ENCODE peak calls at places on chromosomes 5 and 9, in six cellular contexts. A is HepG2, J is HL-60, P is GM12878, K is K562, Q is SK-N-SH. D is an unnamed sample.

GRCh38 chr5:176738851-176739250 is 71.5 kb upstream of the UNC5A start:
- DNase-seq in A (no peak), J (no peak), P (no peak), K (no peak), Q (peak), D (peak)

GRCh38 chr9:87382902-87383301 is 114.8 kb upstream of the DAPK1 start:
- DNase-seq in A (no peak), J (peak), P (no peak), K (no peak), Q (no peak), D (no peak)

GRCh38 chr5:176541338-176542134 is 4.3 kb upstream of the RNF44 start:
- DNase-seq in A (peak), J (no peak), P (no peak), K (no peak), Q (no peak), D (peak)

GRCh38 chr5:136246122-136246521 is 53.2 kb upstream of the SMIM32 start:
- DNase-seq in A (no peak), J (no peak), P (no peak), K (no peak), Q (no peak), D (no peak)

GRCh38 chr5:3127423-3127911 is 376.0 kb upstream of the IRX2 start:
- DNase-seq in A (no peak), J (no peak), P (no peak), K (no peak), Q (no peak), D (no peak)

GRCh38 chr5:17343675-17344074 is 126.2 kb downstream of the BASP1 start:
- DNase-seq in A (no peak), J (no peak), P (peak), K (no peak), Q (no peak), D (no peak)

GRCh38 chr5:14900661-14901461 is 29.3 kb upstream of the ANKH start:
- DNase-seq in A (peak), J (no peak), P (no peak), K (no peak), Q (peak), D (no peak)

GRCh38 chr9:5500441-5501235 is 9.7 kb upstream of the PDCD1LG2 start:
- DNase-seq in A (no peak), J (no peak), P (no peak), K (no peak), Q (peak), D (no peak)

GRCh38 chr5:63958654-63959053 is 3.6 kb downstream of the HTR1A start:
- DNase-seq in A (no peak), J (no peak), P (no peak), K (no peak), Q (no peak), D (no peak)

GRCh38 chr9:17403539-17403938 is 175.3 kb upstream of the SH3GL2 start:
- DNase-seq in A (no peak), J (no peak), P (no peak), K (no peak), Q (no peak), D (no peak)

GRCh38 chr5:151496041-151496484 is 48.7 kb downstream of the SLC36A1 start:
- DNase-seq in A (no peak), J (no peak), P (no peak), K (no peak), Q (no peak), D (peak)

GRCh38 chr5:134581241-134581981 is 51.2 kb downstream of the SAR1B start:
- DNase-seq in A (no peak), J (no peak), P (no peak), K (no peak), Q (peak), D (no peak)

GRCh38 chr5:140298183-140298601 is 4.7 kb downstream of the PFDN1 start:
- DNase-seq in A (peak), J (no peak), P (no peak), K (no peak), Q (no peak), D (no peak)

GRCh38 chr5:91170266-91170665 is 212.9 kb downstream of the ARRDC3 start:
- DNase-seq in A (no peak), J (peak), P (no peak), K (no peak), Q (no peak), D (no peak)

GRCh38 chr5:68187268-68188055 is 28.1 kb upstream of the PIK3R1 start:
- DNase-seq in A (no peak), J (no peak), P (no peak), K (no peak), Q (peak), D (peak)

GRCh38 chr5:146223179-146223578 is 19.8 kb downstream of the RBM27 start:
- DNase-seq in A (no peak), J (no peak), P (no peak), K (no peak), Q (no peak), D (no peak)

GRCh38 chr5:59583810-59584562 is 309.5 kb downstream of the PDE4D start:
- DNase-seq in A (no peak), J (no peak), P (no peak), K (no peak), Q (no peak), D (no peak)

GRCh38 chr5:56871755-56872154 is 37.6 kb upstream of the SETD9 start:
- DNase-seq in A (no peak), J (no peak), P (no peak), K (no peak), Q (no peak), D (no peak)

GRCh38 chr9:124267271-124267807 is 9.6 kb downstream of the NEK6 start:
- DNase-seq in A (no peak), J (no peak), P (no peak), K (no peak), Q (no peak), D (no peak)

GRCh38 chr5:27900761-27901160 is 862.4 kb upstream of the CDH9 start:
- DNase-seq in A (no peak), J (no peak), P (no peak), K (no peak), Q (no peak), D (no peak)

GRCh38 chr5:151470440-151470839 is 23.0 kb downstream of the SLC36A1 start:
- DNase-seq in A (no peak), J (no peak), P (no peak), K (no peak), Q (no peak), D (no peak)

GRCh38 chr9:109440797-109441287 is 57.3 kb downstream of the PTPN3 start:
- DNase-seq in A (peak), J (peak), P (no peak), K (peak), Q (peak), D (no peak)

GRCh38 chr5:16585028-16585667 is 31.6 kb downstream of the RETREG1 start:
- DNase-seq in A (no peak), J (no peak), P (no peak), K (peak), Q (no peak), D (no peak)

GRCh38 chr9:136385015-136385414 is 11.5 kb upstream of the CARD9 start:
- DNase-seq in A (no peak), J (no peak), P (no peak), K (no peak), Q (no peak), D (no peak)

GRCh38 chr5:109281136-109281690 is 128.6 kb downstream of the PJA2 start:
- DNase-seq in A (no peak), J (no peak), P (no peak), K (no peak), Q (no peak), D (no peak)

GRCh38 chr9:133247632-133248031 is 27.4 kb downstream of the ABO start:
- DNase-seq in A (no peak), J (no peak), P (no peak), K (no peak), Q (peak), D (no peak)

GRCh38 chr5:80698369-80698768 is 43.6 kb upstream of the DHFR start:
- DNase-seq in A (no peak), J (no peak), P (no peak), K (no peak), Q (no peak), D (no peak)

GRCh38 chr5:166772770-166773169 is 1518.7 kb upstream of the WWC1 start:
- DNase-seq in A (no peak), J (no peak), P (no peak), K (no peak), Q (no peak), D (no peak)

GRCh38 chr5:22835630-22836029 is 17.5 kb downstream of the CDH12 start:
- DNase-seq in A (no peak), J (no peak), P (no peak), K (no peak), Q (no peak), D (no peak)

GRCh38 chr5:180161420-180162303 is 47.3 kb downstream of the RASGEF1C start:
- DNase-seq in A (peak), J (no peak), P (no peak), K (no peak), Q (peak), D (no peak)

GRCh38 chr9:132631685-132632084 is 38.1 kb downstream of the DDX31 start:
- DNase-seq in A (no peak), J (no peak), P (no peak), K (no peak), Q (no peak), D (no peak)

GRCh38 chr5:137431051-137431450 is 68.1 kb downstream of the SPOCK1 start:
- DNase-seq in A (no peak), J (no peak), P (no peak), K (no peak), Q (no peak), D (no peak)

GRCh38 chr9:72424131-72424530 is 59.1 kb upstream of the ZFAND5 start:
- DNase-seq in A (no peak), J (no peak), P (no peak), K (no peak), Q (no peak), D (no peak)

GRCh38 chr9:131276107-131276888 is at the start of gene FAM78A:
- DNase-seq in A (no peak), J (peak), P (no peak), K (no peak), Q (peak), D (no peak)

GRCh38 chr9:36911601-36912412 is 122.3 kb downstream of the PAX5 start:
- DNase-seq in A (no peak), J (no peak), P (no peak), K (no peak), Q (no peak), D (no peak)

GRCh38 chr5:119400248-119400647 is 44.4 kb downstream of the TNFAIP8 start:
- DNase-seq in A (no peak), J (no peak), P (no peak), K (no peak), Q (no peak), D (peak)

GRCh38 chr5:55502759-55503158 is 32.0 kb downstream of the PLPP1 start:
- DNase-seq in A (no peak), J (no peak), P (no peak), K (no peak), Q (no peak), D (no peak)

GRCh38 chr5:55495216-55495615 is 39.5 kb downstream of the PLPP1 start:
- DNase-seq in A (no peak), J (no peak), P (no peak), K (no peak), Q (no peak), D (no peak)

GRCh38 chr5:55497712-55498111 is 37.1 kb downstream of the PLPP1 start:
- DNase-seq in A (no peak), J (no peak), P (no peak), K (no peak), Q (no peak), D (no peak)

DNA sequence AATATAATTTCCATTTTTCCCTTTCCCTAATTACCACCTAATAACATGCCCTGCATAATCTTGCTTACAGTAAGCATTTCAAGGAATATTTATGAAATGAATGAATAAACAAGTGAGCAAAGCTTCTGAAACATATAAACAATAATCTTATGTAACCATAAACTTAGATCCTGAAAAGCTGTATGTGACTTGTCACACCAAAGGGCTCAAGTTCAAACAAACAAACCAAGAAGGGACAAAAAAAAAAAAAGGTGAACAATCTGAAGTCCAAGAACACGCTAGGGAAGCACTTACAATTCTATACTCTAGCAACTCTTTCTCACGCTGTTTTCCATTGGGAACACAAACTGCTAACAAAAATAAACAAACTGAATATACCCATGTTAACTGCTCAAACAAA is 36.3 kb downstream of the PLPP1 start:
- DNase-seq in A (no peak), J (no peak), P (no peak), K (no peak), Q (no peak), D (no peak)
- TF ChIP-seq GABPA in A (no peak), J (no peak), P (no peak), K (no peak), Q (no peak), D (no peak)

GRCh38 chr5:67050635-67051034 is 146.0 kb downstream of the CD180 start:
- DNase-seq in A (no peak), J (no peak), P (no peak), K (no peak), Q (no peak), D (no peak)

GRCh38 chr5:67052034-67052433 is 144.6 kb downstream of the CD180 start:
- DNase-seq in A (no peak), J (no peak), P (no peak), K (no peak), Q (no peak), D (no peak)

GRCh38 chr5:67047616-67048015 is 149.0 kb downstream of the CD180 start:
- DNase-seq in A (no peak), J (no peak), P (no peak), K (no peak), Q (no peak), D (no peak)

GRCh38 chr5:67051164-67051563 is 145.4 kb downstream of the CD180 start:
- DNase-seq in A (no peak), J (no peak), P (no peak), K (no peak), Q (no peak), D (no peak)

DNA sequence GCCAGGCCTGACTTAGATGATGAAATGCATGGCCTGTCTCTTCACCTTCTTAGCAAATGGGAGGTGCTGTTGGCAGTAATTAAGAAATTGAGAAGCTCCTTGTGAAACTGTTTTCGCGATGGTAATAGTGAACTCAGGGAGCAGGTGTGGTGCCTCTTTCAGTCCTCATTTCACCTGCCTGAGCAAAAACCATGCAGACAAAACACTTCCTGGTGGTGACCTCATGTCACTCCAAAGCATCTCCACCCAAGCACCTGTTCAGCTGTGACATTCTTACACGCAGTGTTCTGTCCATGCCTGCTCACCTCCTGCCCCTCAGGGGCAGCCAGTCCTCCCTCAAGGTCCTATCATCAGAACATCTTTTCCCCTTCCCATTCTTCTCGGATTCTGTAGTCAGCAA is 146.5 kb downstream of the CD180 start:
- DNase-seq in A (no peak), J (no peak), P (no peak), K (no peak), Q (no peak), D (no peak)
- TF ChIP-seq GABPA in A (no peak), J (no peak), P (no peak), K (no peak), Q (no peak), D (no peak)

DNA sequence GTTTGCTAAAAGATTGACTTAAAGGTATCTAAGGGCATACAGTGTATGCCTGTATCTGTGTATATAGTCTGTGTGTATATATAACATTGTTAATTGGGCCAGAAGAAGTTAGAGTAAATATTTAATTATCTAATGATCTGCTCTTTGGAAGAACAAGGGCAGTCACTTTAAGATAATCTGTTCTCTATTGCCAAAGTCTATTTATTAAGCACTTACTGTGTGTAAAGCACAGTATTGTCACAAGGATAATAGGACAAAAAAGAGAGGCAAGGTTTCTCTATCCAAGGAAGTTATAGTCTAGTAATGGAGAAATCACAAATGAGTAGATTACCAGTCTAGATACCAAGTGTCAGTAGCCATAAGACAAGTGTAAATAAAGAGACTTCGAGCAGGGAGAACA is 51.5 kb downstream of the SV2C start:
- DNase-seq in A (no peak), J (no peak), P (no peak), K (no peak), Q (no peak), D (no peak)
- TF ChIP-seq GABPA in A (no peak), J (no peak), P (no peak), K (no peak), Q (no peak), D (no peak)

GRCh38 chr5:1007221-1007680 is 1.4 kb upstream of the NKD2 start:
- DNase-seq in A (no peak), J (no peak), P (no peak), K (peak), Q (no peak), D (peak)

GRCh38 chr5:1006656-1007071 is 1.9 kb upstream of the NKD2 start:
- DNase-seq in A (no peak), J (no peak), P (no peak), K (no peak), Q (no peak), D (no peak)

GRCh38 chr5:1009359-1010180 is 968 bp downstream of the NKD2 start:
- DNase-seq in A (no peak), J (no peak), P (no peak), K (peak), Q (no peak), D (no peak)

GRCh38 chr5:1008451-1009358 is at the start of gene NKD2:
- DNase-seq in A (no peak), J (no peak), P (no peak), K (peak), Q (peak), D (no peak)

GRCh38 chr5:1007681-1008450 is 736 bp upstream of the NKD2 start:
- DNase-seq in A (no peak), J (no peak), P (no peak), K (no peak), Q (no peak), D (no peak)
- TF ChIP-seq GABPA in A (no peak), J (no peak), P (no peak), K (no peak), Q (no peak), D (no peak)

DNA sequence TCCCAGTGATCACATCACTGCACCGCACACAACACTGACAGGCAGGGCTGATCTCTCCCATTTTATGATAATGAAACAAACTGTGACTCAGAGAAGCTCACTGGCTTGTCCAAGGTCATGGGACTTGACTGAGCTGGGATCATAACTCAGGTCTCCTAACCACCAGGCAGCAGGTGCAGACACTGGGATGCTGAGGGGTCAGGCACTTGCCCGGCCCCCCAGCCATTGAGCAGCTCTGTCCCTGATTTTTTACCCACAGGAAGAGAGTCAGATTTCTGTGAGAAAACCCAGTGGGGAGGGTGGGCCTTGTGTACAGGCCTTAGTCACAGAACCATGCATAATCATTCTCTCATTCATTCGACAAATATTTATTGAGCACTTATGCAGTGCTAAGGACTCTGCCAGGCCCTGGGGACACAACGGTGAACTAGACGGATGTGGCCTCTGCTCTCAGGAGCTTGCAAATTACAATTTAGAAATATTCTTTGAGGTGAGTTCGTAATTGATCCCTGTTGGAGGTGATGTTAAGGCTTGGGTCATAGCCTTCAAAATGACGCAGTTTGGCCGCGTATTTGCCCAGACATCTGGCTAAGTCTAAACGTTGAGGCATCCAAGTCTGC is 54.5 kb upstream of the TGFBR1 start:
- DNase-seq in A (peak), J (no peak), P (no peak), K (no peak), Q (no peak), D (no peak)
- TF ChIP-seq GABPA in A (no peak), J (no peak), P (no peak), K (no peak), Q (no peak), D (no peak)

DNA sequence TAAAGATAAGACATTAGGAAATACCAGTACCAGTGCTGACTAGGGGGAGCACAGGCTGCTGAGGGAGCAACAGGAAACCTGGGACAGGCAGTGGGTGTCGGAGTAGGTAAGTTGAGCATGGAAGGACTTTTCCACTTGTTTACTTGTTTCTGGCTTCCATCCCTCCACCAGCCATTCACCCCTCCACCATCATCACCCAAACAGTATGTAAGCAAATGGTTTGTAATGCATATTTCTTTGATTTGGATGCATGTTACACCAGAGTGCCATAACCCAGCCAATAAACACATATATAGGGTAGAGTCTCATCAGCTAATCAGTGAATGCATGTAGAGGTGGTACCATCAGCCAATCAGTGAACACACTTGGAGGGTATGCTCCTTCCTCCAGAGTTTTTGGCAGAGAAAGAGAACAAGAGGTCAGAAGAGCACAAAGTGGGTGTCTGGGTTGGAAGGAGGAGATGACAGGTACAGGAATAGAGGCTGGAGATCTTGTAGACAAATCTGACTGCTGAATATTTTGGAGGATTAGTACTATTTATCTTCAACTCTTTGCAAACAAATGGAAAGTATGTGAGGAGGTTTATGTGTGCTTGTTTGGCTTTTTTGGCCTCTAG is 37.7 kb upstream of the PDE8B start:
- DNase-seq in A (no peak), J (no peak), P (no peak), K (no peak), Q (no peak), D (no peak)
- TF ChIP-seq GABPA in A (no peak), J (no peak), P (no peak), K (no peak), Q (no peak), D (no peak)

DNA sequence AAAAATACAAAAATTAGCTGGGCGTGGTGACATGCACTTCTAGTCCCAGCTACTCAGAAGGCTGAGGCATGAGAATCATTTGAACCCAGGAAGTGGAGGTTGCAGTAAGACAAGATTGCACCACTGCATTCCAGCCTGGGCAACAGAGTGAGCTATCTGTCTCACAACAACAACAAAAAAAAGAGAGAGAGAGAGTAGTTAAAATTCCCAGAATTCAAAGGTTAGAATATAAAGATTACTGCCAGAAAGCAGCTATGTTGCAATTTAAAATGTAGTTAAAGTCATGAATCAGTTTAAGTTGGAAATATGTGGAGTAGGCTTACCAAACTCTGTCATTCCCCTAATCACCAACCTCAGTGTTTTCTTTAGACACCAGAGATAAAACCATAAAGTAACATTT is 58.7 kb upstream of the SUSD1 start:
- DNase-seq in A (peak), J (peak), P (no peak), K (no peak), Q (no peak), D (no peak)
- TF ChIP-seq GABPA in A (no peak), J (no peak), P (no peak), K (no peak), Q (no peak), D (no peak)